ENCODE peak calls at places on chromosomes 1 and 21, in ten cellular contexts. One of them, this sample, is unnamed.

GRCh38 chr1:169925505-169926482 is 32.1 kb upstream of the SCYL3 start:
- DNase-seq in Calu3: no peak
- DNase-seq in Caco-2: no peak
- DNase-seq in AG09309: no peak
- DNase-seq in AG09319: no peak
- DNase-seq in adrenal gland: no peak
- DNase-seq in nephron progenitor cell: no peak
- DNase-seq in progenitor cell of endocrine pancreas: no peak
- DNase-seq in ovary: no peak
- DNase-seq in LNCaP clone FGC: no peak
- DNase-seq in this sample: no peak

GRCh38 chr21:14541840-14542495 is 4.1 kb downstream of the SAMSN1 start:
- DNase-seq in AG09319: no peak
- DNase-seq in nephron progenitor cell: no peak
- DNase-seq in LNCaP clone FGC: no peak
- DNase-seq in Calu3: no peak
- DNase-seq in AG09309: no peak
- DNase-seq in ovary: no peak
- DNase-seq in progenitor cell of endocrine pancreas: no peak
- DNase-seq in Caco-2: no peak
- DNase-seq in adrenal gland: peak
- DNase-seq in this sample: no peak

GRCh38 chr1:38712046-38712445 is 147.5 kb downstream of the RRAGC start:
- DNase-seq in adrenal gland: no peak
- DNase-seq in nephron progenitor cell: no peak
- DNase-seq in progenitor cell of endocrine pancreas: no peak
- DNase-seq in Caco-2: no peak
- DNase-seq in Calu3: no peak
- DNase-seq in LNCaP clone FGC: no peak
- DNase-seq in AG09309: no peak
- DNase-seq in AG09319: no peak
- DNase-seq in ovary: no peak
- DNase-seq in this sample: no peak

GRCh38 chr1:19817160-19817559 is 2.1 kb upstream of the RNF186 start:
- DNase-seq in LNCaP clone FGC: no peak
- DNase-seq in Caco-2: no peak
- DNase-seq in nephron progenitor cell: no peak
- DNase-seq in adrenal gland: no peak
- DNase-seq in ovary: no peak
- DNase-seq in AG09319: no peak
- DNase-seq in Calu3: no peak
- DNase-seq in AG09309: no peak
- DNase-seq in progenitor cell of endocrine pancreas: no peak
- DNase-seq in this sample: no peak

GRCh38 chr1:77533660-77534295 is 148.7 kb downstream of the ZZZ3 start:
- DNase-seq in ovary: peak
- DNase-seq in Calu3: peak
- DNase-seq in nephron progenitor cell: peak
- DNase-seq in AG09309: no peak
- DNase-seq in AG09319: peak
- DNase-seq in LNCaP clone FGC: no peak
- DNase-seq in Caco-2: peak
- DNase-seq in adrenal gland: peak
- DNase-seq in progenitor cell of endocrine pancreas: peak
- DNase-seq in this sample: peak

GRCh38 chr1:215710340-215710971 is 143.4 kb downstream of the KCTD3 start:
- DNase-seq in ovary: no peak
- DNase-seq in Calu3: peak
- DNase-seq in AG09319: peak
- DNase-seq in adrenal gland: peak
- DNase-seq in Caco-2: no peak
- DNase-seq in progenitor cell of endocrine pancreas: no peak
- DNase-seq in nephron progenitor cell: peak
- DNase-seq in LNCaP clone FGC: no peak
- DNase-seq in AG09309: peak
- DNase-seq in this sample: peak

GRCh38 chr1:222880586-222880985 is 65.7 kb downstream of the DISP1 start:
- DNase-seq in nephron progenitor cell: no peak
- DNase-seq in LNCaP clone FGC: no peak
- DNase-seq in Calu3: no peak
- DNase-seq in adrenal gland: no peak
- DNase-seq in Caco-2: no peak
- DNase-seq in AG09319: no peak
- DNase-seq in AG09309: no peak
- DNase-seq in ovary: no peak
- DNase-seq in progenitor cell of endocrine pancreas: no peak
- DNase-seq in this sample: no peak

GRCh38 chr1:57489342-57490036 is 65.6 kb upstream of the DAB1 start:
- DNase-seq in ovary: no peak
- DNase-seq in AG09319: no peak
- DNase-seq in nephron progenitor cell: no peak
- DNase-seq in adrenal gland: no peak
- DNase-seq in LNCaP clone FGC: no peak
- DNase-seq in Caco-2: no peak
- DNase-seq in AG09309: peak
- DNase-seq in Calu3: no peak
- DNase-seq in progenitor cell of endocrine pancreas: no peak
- DNase-seq in this sample: no peak

DNA sequence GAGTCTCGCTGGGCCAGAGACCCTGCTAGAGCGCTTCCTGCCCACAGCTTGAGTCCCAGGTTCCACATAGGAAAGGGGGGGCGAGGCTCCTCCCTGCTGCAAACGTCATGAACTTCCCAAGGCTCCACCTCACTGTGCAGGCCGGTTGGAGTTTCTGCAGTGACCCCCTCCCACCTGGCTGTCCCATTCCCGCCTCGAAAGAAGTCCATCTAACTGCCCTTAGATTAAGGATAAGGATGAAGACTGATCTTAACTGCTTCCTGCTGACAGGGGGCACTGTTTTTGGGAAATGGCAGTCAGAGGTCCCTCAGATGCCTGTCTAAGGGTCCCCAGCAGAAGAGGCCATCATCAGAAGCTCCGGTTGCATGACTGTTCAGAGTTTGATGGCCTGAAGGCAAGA is 62.7 kb downstream of the STUM start:
- DNase-seq in nephron progenitor cell: no peak
- DNase-seq in AG09319: no peak
- DNase-seq in ovary: peak
- DNase-seq in Caco-2: no peak
- DNase-seq in LNCaP clone FGC: no peak
- DNase-seq in Calu3: no peak
- DNase-seq in progenitor cell of endocrine pancreas: no peak
- DNase-seq in AG09309: no peak
- DNase-seq in adrenal gland: no peak
- DNase-seq in this sample: no peak
- TF ChIP-seq CTCF in nephron progenitor cell: no peak
- TF ChIP-seq CTCF in AG09319: no peak
- TF ChIP-seq CTCF in ovary: no peak
- TF ChIP-seq CTCF in Caco-2: no peak
- TF ChIP-seq CTCF in LNCaP clone FGC: no peak
- TF ChIP-seq CTCF in Calu3: no peak
- TF ChIP-seq CTCF in progenitor cell of endocrine pancreas: no peak
- TF ChIP-seq CTCF in AG09309: no peak
- TF ChIP-seq CTCF in adrenal gland: no peak
- TF ChIP-seq CTCF in this sample: no peak

DNA sequence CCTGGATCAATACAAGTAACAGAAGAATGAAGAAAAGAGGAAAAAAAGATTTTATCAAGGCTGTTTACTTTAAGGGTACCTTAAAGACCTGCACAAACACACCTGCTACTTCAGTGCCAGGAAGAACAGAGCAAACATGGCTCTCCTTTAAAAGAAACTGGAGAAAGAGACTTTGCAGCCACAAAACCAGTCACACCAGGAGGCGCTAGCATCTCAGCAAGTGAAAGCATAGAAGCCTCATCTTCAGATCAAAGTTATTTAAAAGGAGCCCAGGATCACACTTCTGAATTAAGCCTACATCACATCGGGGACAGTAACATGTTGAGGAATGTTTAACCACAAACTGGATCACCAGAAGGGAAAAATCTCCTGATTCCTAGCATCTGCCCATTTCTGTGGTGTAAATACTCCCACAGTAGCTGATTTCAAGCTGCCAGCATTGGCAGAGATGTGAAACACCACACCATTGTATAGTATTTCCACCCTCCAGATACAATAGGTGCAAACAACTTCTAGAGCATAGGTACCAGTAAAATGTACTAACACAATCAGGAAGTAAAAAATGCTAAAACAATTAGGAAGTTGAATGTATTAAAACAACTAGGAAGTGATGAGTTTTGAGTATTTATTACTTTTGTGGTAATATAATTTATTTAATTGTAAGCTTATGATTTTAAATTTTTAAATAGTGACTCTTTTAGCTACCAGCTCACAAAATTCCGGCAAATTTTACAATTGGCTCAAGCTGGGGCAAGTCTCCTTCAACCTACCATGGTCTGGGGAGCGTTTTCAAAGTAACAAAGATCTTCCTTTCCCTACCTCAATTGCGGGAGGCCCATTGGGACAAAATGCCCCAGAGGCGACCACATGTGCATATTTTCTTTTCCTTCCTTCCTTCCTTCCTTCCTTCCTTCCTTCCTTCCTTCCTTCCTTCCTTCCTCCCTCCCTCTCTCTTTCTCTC is 105.3 kb upstream of the CLDN14 start:
- DNase-seq in adrenal gland: no peak
- DNase-seq in ovary: no peak
- DNase-seq in LNCaP clone FGC: peak
- DNase-seq in Caco-2: no peak
- DNase-seq in AG09319: no peak
- DNase-seq in progenitor cell of endocrine pancreas: no peak
- DNase-seq in Calu3: no peak
- DNase-seq in AG09309: no peak
- DNase-seq in nephron progenitor cell: no peak
- DNase-seq in this sample: no peak
- TF ChIP-seq CTCF in adrenal gland: no peak
- TF ChIP-seq CTCF in ovary: no peak
- TF ChIP-seq CTCF in LNCaP clone FGC: peak
- TF ChIP-seq CTCF in Caco-2: no peak
- TF ChIP-seq CTCF in AG09319: no peak
- TF ChIP-seq CTCF in progenitor cell of endocrine pancreas: peak
- TF ChIP-seq CTCF in Calu3: no peak
- TF ChIP-seq CTCF in AG09309: no peak
- TF ChIP-seq CTCF in nephron progenitor cell: no peak
- TF ChIP-seq CTCF in this sample: no peak

GRCh38 chr21:29419422-29419821 is 120.7 kb downstream of the BACH1 start:
- DNase-seq in AG09319: no peak
- DNase-seq in nephron progenitor cell: no peak
- DNase-seq in progenitor cell of endocrine pancreas: no peak
- DNase-seq in AG09309: no peak
- DNase-seq in Calu3: no peak
- DNase-seq in adrenal gland: no peak
- DNase-seq in LNCaP clone FGC: no peak
- DNase-seq in ovary: no peak
- DNase-seq in Caco-2: no peak
- DNase-seq in this sample: no peak

GRCh38 chr21:29418813-29419212 is 120.1 kb downstream of the BACH1 start:
- DNase-seq in Calu3: no peak
- DNase-seq in adrenal gland: no peak
- DNase-seq in AG09309: no peak
- DNase-seq in Caco-2: no peak
- DNase-seq in AG09319: no peak
- DNase-seq in ovary: no peak
- DNase-seq in progenitor cell of endocrine pancreas: no peak
- DNase-seq in LNCaP clone FGC: no peak
- DNase-seq in nephron progenitor cell: no peak
- DNase-seq in this sample: no peak

GRCh38 chr21:29416268-29416667 is 117.5 kb downstream of the BACH1 start:
- DNase-seq in AG09309: no peak
- DNase-seq in Calu3: no peak
- DNase-seq in AG09319: no peak
- DNase-seq in LNCaP clone FGC: no peak
- DNase-seq in nephron progenitor cell: no peak
- DNase-seq in ovary: no peak
- DNase-seq in Caco-2: no peak
- DNase-seq in adrenal gland: no peak
- DNase-seq in progenitor cell of endocrine pancreas: no peak
- DNase-seq in this sample: no peak

DNA sequence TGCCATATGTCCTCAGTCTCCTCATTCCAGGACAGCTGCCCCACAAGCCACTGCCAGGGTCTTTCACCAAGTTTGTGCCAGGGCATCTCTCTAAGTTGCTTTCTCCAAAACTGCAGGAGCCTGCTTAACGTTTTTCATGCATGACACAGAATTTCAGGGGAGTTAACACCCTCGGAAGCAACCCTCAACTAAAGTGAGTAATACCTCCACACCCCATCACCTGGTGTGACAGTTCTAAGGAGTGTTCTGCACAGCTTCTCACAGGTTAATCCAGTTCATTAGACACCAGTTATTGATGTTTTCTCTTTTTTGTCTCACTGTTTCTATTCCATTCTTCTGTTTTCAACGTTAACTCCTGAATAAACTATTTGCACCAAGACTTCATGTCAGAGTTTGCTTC is 115.0 kb downstream of the BACH1 start:
- DNase-seq in AG09319: no peak
- DNase-seq in Calu3: no peak
- DNase-seq in nephron progenitor cell: no peak
- DNase-seq in progenitor cell of endocrine pancreas: no peak
- DNase-seq in Caco-2: no peak
- DNase-seq in LNCaP clone FGC: no peak
- DNase-seq in adrenal gland: no peak
- DNase-seq in AG09309: no peak
- DNase-seq in ovary: no peak
- DNase-seq in this sample: no peak
- TF ChIP-seq CTCF in AG09319: no peak
- TF ChIP-seq CTCF in Calu3: no peak
- TF ChIP-seq CTCF in nephron progenitor cell: no peak
- TF ChIP-seq CTCF in progenitor cell of endocrine pancreas: no peak
- TF ChIP-seq CTCF in Caco-2: no peak
- TF ChIP-seq CTCF in LNCaP clone FGC: no peak
- TF ChIP-seq CTCF in adrenal gland: no peak
- TF ChIP-seq CTCF in AG09309: no peak
- TF ChIP-seq CTCF in ovary: no peak
- TF ChIP-seq CTCF in this sample: no peak

GRCh38 chr21:31875424-31876097 is 2.7 kb downstream of the HUNK start:
- DNase-seq in AG09309: no peak
- DNase-seq in AG09319: no peak
- DNase-seq in ovary: no peak
- DNase-seq in Caco-2: no peak
- DNase-seq in LNCaP clone FGC: peak
- DNase-seq in adrenal gland: no peak
- DNase-seq in nephron progenitor cell: no peak
- DNase-seq in progenitor cell of endocrine pancreas: no peak
- DNase-seq in Calu3: no peak
- DNase-seq in this sample: no peak

GRCh38 chr21:31872452-31873274 is at the start of gene HUNK:
- DNase-seq in ovary: no peak
- DNase-seq in AG09319: no peak
- DNase-seq in adrenal gland: peak
- DNase-seq in nephron progenitor cell: peak
- DNase-seq in progenitor cell of endocrine pancreas: peak
- DNase-seq in Calu3: peak
- DNase-seq in AG09309: no peak
- DNase-seq in LNCaP clone FGC: no peak
- DNase-seq in Caco-2: peak
- DNase-seq in this sample: peak

GRCh38 chr21:31873275-31873695 is 465 bp downstream of the HUNK start:
- DNase-seq in nephron progenitor cell: peak
- DNase-seq in AG09319: no peak
- DNase-seq in ovary: peak
- DNase-seq in LNCaP clone FGC: no peak
- DNase-seq in AG09309: no peak
- DNase-seq in Calu3: peak
- DNase-seq in progenitor cell of endocrine pancreas: peak
- DNase-seq in Caco-2: no peak
- DNase-seq in adrenal gland: no peak
- DNase-seq in this sample: peak

GRCh38 chr21:31874817-31875216 is 2.0 kb downstream of the HUNK start:
- DNase-seq in adrenal gland: no peak
- DNase-seq in nephron progenitor cell: peak
- DNase-seq in AG09309: no peak
- DNase-seq in ovary: no peak
- DNase-seq in Calu3: peak
- DNase-seq in progenitor cell of endocrine pancreas: peak
- DNase-seq in Caco-2: peak
- DNase-seq in AG09319: no peak
- DNase-seq in LNCaP clone FGC: no peak
- DNase-seq in this sample: no peak

DNA sequence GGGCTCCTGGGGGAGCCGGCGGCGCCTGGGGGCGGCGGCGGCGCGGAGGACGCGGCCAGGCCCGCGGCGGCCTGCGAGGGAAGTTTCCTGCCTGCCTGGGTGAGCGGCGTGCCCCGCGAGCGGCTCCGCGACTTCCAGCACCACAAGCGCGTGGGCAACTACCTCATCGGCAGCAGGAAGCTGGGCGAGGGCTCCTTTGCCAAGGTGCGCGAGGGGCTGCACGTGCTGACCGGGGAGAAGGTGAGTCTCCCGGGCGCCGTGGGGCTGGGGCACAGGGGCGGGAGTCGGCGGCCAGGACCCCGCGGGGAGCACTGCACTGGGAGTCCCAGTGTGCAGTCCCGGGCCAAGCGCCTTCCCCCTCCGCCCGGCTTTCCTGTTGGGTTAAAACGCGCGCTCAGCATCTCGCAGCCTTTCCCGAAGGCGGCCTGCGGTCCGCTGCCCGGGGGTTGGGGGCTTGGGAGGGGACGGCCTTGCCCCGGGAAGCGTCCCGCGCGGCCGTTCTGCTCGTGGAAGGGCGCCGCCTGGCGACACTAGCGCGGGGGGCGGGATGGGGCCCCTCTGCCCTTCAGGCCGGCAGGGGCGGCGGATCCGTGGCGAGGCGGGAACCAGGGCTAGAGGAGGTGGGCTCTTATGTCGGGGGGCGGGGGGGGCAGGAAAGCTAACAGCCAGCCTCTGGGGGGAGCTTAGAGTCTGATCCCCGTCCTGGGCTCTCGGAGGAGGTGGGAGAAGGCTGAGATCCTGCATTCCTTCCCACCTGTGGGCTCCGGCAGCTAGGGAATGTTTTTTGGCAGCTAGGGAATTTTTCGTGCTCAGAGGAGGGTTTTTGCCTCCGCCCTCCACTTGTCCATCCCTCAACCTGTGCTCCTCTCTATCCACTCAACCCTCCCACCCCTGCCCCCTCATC is 1.1 kb downstream of the HUNK start:
- DNase-seq in progenitor cell of endocrine pancreas: peak
- DNase-seq in Calu3: peak
- DNase-seq in AG09309: no peak
- DNase-seq in ovary: peak
- DNase-seq in Caco-2: peak
- DNase-seq in AG09319: no peak
- DNase-seq in LNCaP clone FGC: no peak
- DNase-seq in adrenal gland: peak
- DNase-seq in nephron progenitor cell: peak
- DNase-seq in this sample: peak
- TF ChIP-seq CTCF in progenitor cell of endocrine pancreas: peak
- TF ChIP-seq CTCF in Calu3: peak
- TF ChIP-seq CTCF in AG09309: peak
- TF ChIP-seq CTCF in ovary: no peak
- TF ChIP-seq CTCF in Caco-2: peak
- TF ChIP-seq CTCF in AG09319: peak
- TF ChIP-seq CTCF in LNCaP clone FGC: peak
- TF ChIP-seq CTCF in adrenal gland: peak
- TF ChIP-seq CTCF in nephron progenitor cell: peak
- TF ChIP-seq CTCF in this sample: peak